ENCODE peak calls at places on chromosomes 2 and 18, in nine cellular contexts. L is GF-D8; Y is NCI-H1436 treated with DMSO at 0.1 percent for 48 hours; U is MCF 10A; G is CD8-positive, alpha-beta T cell; D is T-cell; V is fibroblast of gingiva; S is cardiac fibroblast; T is stimulated activated naive CD8-positive, alpha-beta T cell treated with anti-CD3 and anti-CD28 coated beads, Interleukin-15, amount 100 ng/mL, for 72 hours. M is an unnamed sample.

GRCh38 chr2:207744451-207744850 is 25.3 kb downstream of the FZD5 start:
- DNase-seq in V (no peak), S (no peak), G (no peak), T (no peak), Y (no peak), L (no peak), U (no peak), D (no peak), M (no peak)

GRCh38 chr2:91748869-91749268 is 3057.4 kb downstream of the RPIA start:
- DNase-seq in D (no peak), L (no peak), Y (no peak), V (no peak), G (no peak), S (no peak), T (no peak), U (no peak), M (no peak)

GRCh38 chr18:50611529-50611941 is 51.6 kb downstream of the MAPK4 start:
- DNase-seq in U (no peak), V (no peak), L (no peak), G (no peak), T (no peak), Y (no peak), D (no peak), S (no peak), M (no peak)

GRCh38 chr2:201854221-201854801 is 48.0 kb downstream of the CDK15 start:
- DNase-seq in S (peak; percentile 96), G (no peak), U (peak; percentile 78), Y (no peak), T (no peak), V (peak; percentile 94), L (no peak), D (no peak), M (no peak)

GRCh38 chr2:202165945-202166344 is 72.5 kb downstream of the SUMO1 start:
- DNase-seq in Y (no peak), G (no peak), S (no peak), V (peak; percentile 28), L (no peak), T (no peak), U (no peak), D (no peak), M (no peak)

GRCh38 chr2:47237375-47238357 is 82.6 kb upstream of the STPG4 start:
- DNase-seq in Y (no peak), D (no peak), V (no peak), L (no peak), S (peak; percentile 86), G (no peak), U (no peak), T (peak; percentile 24), M (no peak)

GRCh38 chr2:219569635-219570034 is 1.7 kb downstream of the OBSL1 start:
- DNase-seq in U (no peak), S (no peak), Y (no peak), V (no peak), T (no peak), G (no peak), L (no peak), D (no peak), M (no peak)

GRCh38 chr2:218788529-218789237 is 6.7 kb downstream of the CYP27A1 start:
- DNase-seq in D (no peak), L (no peak), U (peak; percentile 4), V (peak; percentile 31), Y (no peak), T (no peak), G (no peak), S (no peak), M (no peak)

GRCh38 chr18:62450546-62451395 is 72.1 kb upstream of the ZCCHC2 start:
- DNase-seq in T (no peak), U (peak; percentile 91), Y (no peak), G (peak; percentile 36), D (no peak), L (peak; percentile 28), V (peak; percentile 84), S (peak; percentile 72), M (no peak)

GRCh38 chr2:55555977-55556376 is 36.5 kb downstream of the CFAP36 start:
- DNase-seq in L (no peak), V (no peak), T (no peak), D (no peak), U (peak; percentile 56), G (no peak), S (peak; percentile 16), Y (no peak), M (no peak)

M was measured in immature natural killer cell.